ENCODE peak calls at places on chromosomes 5 and 9, in nine cellular contexts. Y is mammary epithelial cell; C is heart left ventricle; U is amniotic stem cell; H is activated CD8-positive, alpha-beta memory T cell treated with anti-CD3 and anti-CD28 coated beads, Interleukin-2, amount 10 ng/mL, durations not matched to agents 7 days and 5 days; J is NCI-H1417 treated with DMSO at 0.1 percent for 48 hours; Z is ureter; G is DMS79; T is IMR-90. X is an unnamed sample.
A peak's percentile ranks its signal among the peaks of the same experiment; 100 is the strongest.

GRCh38 chr5:107370569-107370968 is 300.2 kb downstream of the EFNA5 start:
- DNase-seq in Y (peak; percentile 86), C (no peak), U (no peak), H (no peak), J (no peak), Z (no peak), G (no peak), T (no peak), X (no peak)

GRCh38 chr5:59622848-59623247 is 270.7 kb downstream of the PDE4D start:
- DNase-seq in Y (no peak), C (no peak), U (no peak), H (no peak), J (no peak), Z (no peak), G (no peak), T (no peak), X (no peak)

GRCh38 chr9:69377291-69377690 is 52.3 kb downstream of the ENTREP1 start:
- DNase-seq in Y (no peak), C (no peak), U (no peak), H (no peak), J (no peak), Z (no peak), G (no peak), T (no peak), X (no peak)

GRCh38 chr9:76433406-76433805 is 25.6 kb upstream of the GCNT1 start:
- DNase-seq in Y (no peak), C (no peak), U (no peak), H (no peak), J (no peak), Z (no peak), G (no peak), T (no peak), X (no peak)

GRCh38 chr9:74875656-74876055 is 12.1 kb downstream of the TRPM6 start:
- DNase-seq in Y (no peak), C (no peak), U (no peak), H (no peak), J (no peak), Z (no peak), G (no peak), T (no peak), X (no peak)

GRCh38 chr5:53333160-53333559 is 147.3 kb upstream of the FST start:
- DNase-seq in Y (peak; percentile 98), C (no peak), U (no peak), H (no peak), J (no peak), Z (no peak), G (no peak), T (peak; percentile 69), X (no peak)

GRCh38 chr5:167699434-167699833 is 592.0 kb upstream of the WWC1 start:
- DNase-seq in Y (peak; percentile 99), C (no peak), U (peak; percentile 85), H (no peak), J (no peak), Z (no peak), G (no peak), T (peak; percentile 99), X (no peak)

GRCh38 chr9:93301911-93302525 is 118.1 kb downstream of the WNK2 start:
- DNase-seq in Y (no peak), C (peak; percentile 27), U (no peak), H (peak; percentile 37), J (no peak), Z (no peak), G (no peak), T (no peak), X (peak; percentile 9)

GRCh38 chr5:145068696-145069095 is 766.4 kb downstream of the PRELID2 start:
- DNase-seq in Y (no peak), C (no peak), U (no peak), H (no peak), J (no peak), Z (no peak), G (no peak), T (no peak), X (no peak)

GRCh38 chr5:73312146-73312871 is 136.3 kb downstream of the FOXD1 start:
- DNase-seq in Y (no peak), C (no peak), U (no peak), H (peak; percentile 65), J (no peak), Z (no peak), G (no peak), T (peak; percentile 96), X (no peak)

GRCh38 chr5:32083981-32084430 is 90.1 kb downstream of the GOLPH3 start:
- DNase-seq in Y (no peak), C (no peak), U (no peak), H (peak; percentile 28), J (no peak), Z (no peak), G (no peak), T (no peak), X (no peak)

GRCh38 chr5:55865831-55866230 is 14.7 kb downstream of the IL31RA start:
- DNase-seq in Y (peak; percentile 14), C (no peak), U (no peak), H (no peak), J (no peak), Z (no peak), G (no peak), T (peak; percentile 49), X (no peak)

GRCh38 chr9:5459289-5459829 is 9.0 kb downstream of the CD274 start:
- DNase-seq in Y (peak; percentile 42), C (no peak), U (no peak), H (peak; percentile 53), J (no peak), Z (no peak), G (no peak), T (no peak), X (no peak)

GRCh38 chr5:145743396-145744061 is 91.6 kb downstream of the PRELID2 start:
- DNase-seq in Y (no peak), C (no peak), U (no peak), H (peak; percentile 43), J (no peak), Z (no peak), G (no peak), T (no peak), X (no peak)

GRCh38 chr5:95549030-95549429 is 5.7 kb downstream of the SKIC3 start:
- DNase-seq in Y (no peak), C (no peak), U (no peak), H (no peak), J (no peak), Z (no peak), G (no peak), T (no peak), X (no peak)

GRCh38 chr5:181161534-181162175 is 14.3 kb downstream of the OR2V2 start:
- DNase-seq in Y (no peak), C (no peak), U (no peak), H (no peak), J (no peak), Z (no peak), G (no peak), T (no peak), X (no peak)

GRCh38 chr9:17005085-17005484 is 129.8 kb upstream of the CNTLN start:
- DNase-seq in Y (no peak), C (peak; percentile 33), U (peak; percentile 57), H (no peak), J (peak; percentile 10), Z (peak; percentile 59), G (no peak), T (peak; percentile 81), X (no peak)

GRCh38 chr9:71079451-71079850 is 42.0 kb downstream of the TRPM3 start:
- DNase-seq in Y (peak; percentile 2), C (no peak), U (no peak), H (no peak), J (no peak), Z (no peak), G (no peak), T (peak; percentile 31), X (no peak)

GRCh38 chr5:69075522-69076169 is 18.2 kb upstream of the SLC30A5 start:
- DNase-seq in Y (no peak), C (no peak), U (no peak), H (no peak), J (no peak), Z (no peak), G (no peak), T (no peak), X (no peak)

GRCh38 chr9:2876320-2876719 is 32.4 kb upstream of the PUM3 start:
- DNase-seq in Y (no peak), C (no peak), U (no peak), H (no peak), J (no peak), Z (no peak), G (no peak), T (no peak), X (no peak)

GRCh38 chr9:133168432-133168831 is 4.7 kb upstream of the GBGT1 start:
- DNase-seq in Y (no peak), C (no peak), U (no peak), H (no peak), J (no peak), Z (no peak), G (no peak), T (no peak), X (no peak)

GRCh38 chr9:5879419-5880181 is 11.1 kb upstream of the MLANA start:
- DNase-seq in Y (peak; percentile 89), C (no peak), U (peak; percentile 42), H (no peak), J (no peak), Z (no peak), G (no peak), T (peak; percentile 71), X (peak; percentile 23)

GRCh38 chr9:131046581-131047202 is 37.7 kb downstream of the LAMC3 start:
- DNase-seq in Y (peak; percentile 39), C (peak; percentile 73), U (peak; percentile 66), H (peak; percentile 76), J (no peak), Z (peak; percentile 67), G (peak; percentile 56), T (peak; percentile 49), X (peak; percentile 70)

GRCh38 chr5:132136906-132137305 is 63.3 kb downstream of the CSF2 start:
- DNase-seq in Y (peak; percentile 96), C (no peak), U (no peak), H (no peak), J (no peak), Z (no peak), G (no peak), T (peak; percentile 88), X (no peak)

GRCh38 chr9:99294850-99295461 is 72.9 kb downstream of the SEC61B start:
- DNase-seq in Y (no peak), C (no peak), U (no peak), H (no peak), J (no peak), Z (no peak), G (no peak), T (no peak), X (no peak)

GRCh38 chr5:55303238-55303690 is 4.2 kb downstream of the DHX29 start:
- DNase-seq in Y (peak; percentile 82), C (no peak), U (no peak), H (no peak), J (no peak), Z (no peak), G (no peak), T (peak; percentile 93), X (no peak)

GRCh38 chr5:142727736-142728047 is 41.8 kb upstream of the FGF1 start:
- DNase-seq in Y (no peak), C (no peak), U (no peak), H (no peak), J (no peak), Z (no peak), G (no peak), T (no peak), X (no peak)

GRCh38 chr9:64773491-64773931 is 511.5 kb downstream of the FOXD4L5 start:
- DNase-seq in Y (no peak), C (no peak), U (no peak), H (no peak), J (no peak), Z (no peak), G (no peak), T (no peak), X (no peak)

GRCh38 chr5:125137535-125137934 is 391.1 kb upstream of the ZNF608 start:
- DNase-seq in Y (no peak), C (no peak), U (no peak), H (no peak), J (no peak), Z (no peak), G (no peak), T (no peak), X (no peak)

GRCh38 chr5:14581891-14582796 is 552 bp downstream of the OTULINL start:
- DNase-seq in Y (peak; percentile 53), C (peak; percentile 35), U (no peak), H (peak; percentile 92), J (no peak), Z (peak; percentile 69), G (peak; percentile 39), T (no peak), X (peak; percentile 79)

GRCh38 chr9:85276743-85277142 is 465.0 kb downstream of the AGTPBP1 start:
- DNase-seq in Y (no peak), C (no peak), U (no peak), H (no peak), J (no peak), Z (no peak), G (no peak), T (no peak), X (no peak)

X was measured in adrenal gland.